ENCODE peak calls at places on chromosome 1, in seven cellular contexts. H is brain microvascular endothelial cell, D is Peyer's patch, V is left lung, J is nephron progenitor cell, E is tibial nerve, W is A673. S is an unnamed sample.

GRCh38 chr1:236623371-236624166 is 19.3 kb upstream of the HEATR1 start:
- DNase-seq in W (peak; percentile 77), D (no peak), H (peak; percentile 57), E (no peak), V (no peak), J (no peak), S (no peak)

GRCh38 chr1:184626076-184627011 is 128.3 kb downstream of the EDEM3 start:
- DNase-seq in E (no peak), H (no peak), W (no peak), D (no peak), J (no peak), V (no peak), S (no peak)

GRCh38 chr1:160354388-160354985 is 11.3 kb downstream of the NCSTN start:
- DNase-seq in J (peak; percentile 28), D (no peak), W (peak; percentile 60), V (no peak), E (no peak), H (peak; percentile 18), S (no peak)

GRCh38 chr1:16326833-16327404 is 25.4 kb downstream of the FBXO42 start:
- DNase-seq in J (no peak), D (no peak), V (no peak), H (no peak), W (no peak), E (no peak), S (no peak)

GRCh38 chr1:116130376-116130775 is 19.2 kb downstream of the MAB21L3 start:
- DNase-seq in V (no peak), J (no peak), D (no peak), W (no peak), E (no peak), H (no peak), S (no peak)

GRCh38 chr1:153790996-153791855 is 16.0 kb downstream of the SLC27A3 start:
- DNase-seq in H (peak; percentile 70), E (no peak), V (no peak), W (no peak), D (no peak), J (no peak), S (no peak)

GRCh38 chr1:31744165-31744888 is 19.8 kb downstream of the ADGRB2 start:
- DNase-seq in V (peak; percentile 39), J (no peak), H (no peak), E (no peak), D (peak; percentile 69), W (no peak), S (no peak)

GRCh38 chr1:94017155-94017829 is 103.7 kb downstream of the ABCA4 start:
- DNase-seq in D (no peak), E (no peak), W (no peak), H (no peak), V (no peak), J (no peak), S (peak; percentile 50)

GRCh38 chr1:155859234-155859829 is at the start of gene SYT11:
- DNase-seq in E (peak; percentile 94), H (peak; percentile 88), D (peak; percentile 93), V (peak; percentile 96), J (peak; percentile 93), W (peak; percentile 98), S (peak; percentile 83)
- TF ChIP-seq CTCF in E (no peak), H (no peak), D (no peak), V (no peak), J (no peak), W (no peak), S (no peak)

DNA sequence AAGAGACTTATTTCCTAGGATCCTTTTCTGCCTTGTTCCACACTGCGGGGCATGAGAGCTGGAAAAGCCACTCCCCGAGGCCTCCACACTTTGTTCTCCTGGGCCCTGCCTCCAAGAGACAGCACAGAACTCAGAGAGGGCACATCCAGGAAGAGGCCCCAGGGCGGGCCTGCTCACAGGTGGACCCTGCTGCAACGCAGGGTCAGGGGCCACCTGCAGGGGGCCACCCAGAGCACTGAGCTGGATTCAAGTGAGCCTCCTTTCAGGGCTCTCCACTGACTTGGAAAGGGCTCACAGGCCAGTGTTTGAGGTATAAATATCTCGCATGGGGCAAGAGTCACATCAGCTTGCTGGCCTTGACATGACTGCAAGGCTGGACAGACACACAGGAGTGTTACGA is 4.8 kb downstream of the RGS16 start:
- DNase-seq in W (no peak), D (no peak), H (no peak), J (peak; percentile 42), E (no peak), V (no peak), S (no peak)
- TF ChIP-seq CTCF in W (peak; percentile 49), D (no peak), H (peak; percentile 59), J (peak; percentile 52), E (no peak), V (peak; percentile 23), S (no peak)

GRCh38 chr1:183550915-183551314 is 39.3 kb downstream of the NCF2 start:
- DNase-seq in E (no peak), J (no peak), V (no peak), H (no peak), W (no peak), D (no peak), S (no peak)

GRCh38 chr1:183548136-183548535 is 42.1 kb downstream of the NCF2 start:
- DNase-seq in H (no peak), D (no peak), E (no peak), W (peak; percentile 70), V (no peak), J (peak; percentile 21), S (no peak)

GRCh38 chr1:183553769-183554168 is 36.5 kb downstream of the NCF2 start:
- DNase-seq in J (no peak), V (no peak), E (no peak), H (no peak), W (no peak), D (no peak), S (no peak)

GRCh38 chr1:183554577-183554976 is 35.7 kb downstream of the NCF2 start:
- DNase-seq in V (no peak), E (no peak), D (no peak), W (no peak), J (no peak), H (no peak), S (no peak)

GRCh38 chr1:183551924-183552323 is 38.3 kb downstream of the NCF2 start:
- DNase-seq in H (no peak), E (no peak), J (no peak), V (no peak), W (no peak), D (no peak), S (no peak)
- TF ChIP-seq CTCF in H (no peak), E (no peak), J (no peak), V (no peak), W (no peak), D (no peak), S (no peak)

GRCh38 chr1:39139723-39140360 is 64.7 kb upstream of the MACF1 start:
- DNase-seq in E (no peak), H (no peak), J (no peak), D (no peak), W (peak; percentile 78), V (no peak), S (no peak)

GRCh38 chr1:39134768-39135333 is 69.6 kb upstream of the MACF1 start:
- DNase-seq in J (no peak), V (no peak), H (no peak), W (no peak), D (no peak), E (no peak), S (no peak)

GRCh38 chr1:39133340-39133684 is 71.2 kb upstream of the MACF1 start:
- DNase-seq in W (no peak), H (no peak), J (no peak), V (no peak), D (no peak), E (no peak), S (no peak)

GRCh38 chr1:39132505-39133339 is 71.8 kb upstream of the MACF1 start:
- DNase-seq in J (peak; percentile 51), D (peak; percentile 59), H (peak; percentile 69), W (peak; percentile 93), V (peak; percentile 79), E (no peak), S (no peak)

DNA sequence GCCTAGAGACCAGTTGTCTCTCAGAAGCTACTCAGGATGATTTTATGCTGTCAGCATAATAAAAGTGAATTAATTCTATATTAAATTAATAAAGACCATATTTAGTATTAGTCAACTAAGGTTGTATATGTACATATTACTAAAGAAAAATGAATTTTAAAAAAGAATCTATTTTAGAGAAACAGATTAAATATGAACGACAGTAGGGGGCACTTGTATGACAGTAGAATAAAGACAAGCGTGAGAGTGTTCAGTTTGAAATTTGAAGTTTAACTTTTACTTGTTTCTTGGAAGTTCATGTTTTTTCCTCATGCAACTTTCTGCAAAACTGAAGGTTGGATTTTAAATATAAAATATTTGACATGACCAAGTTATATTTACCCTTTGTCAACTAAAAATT is 67.9 kb upstream of the MACF1 start:
- DNase-seq in J (no peak), V (no peak), W (no peak), E (no peak), D (no peak), H (no peak), S (no peak)
- TF ChIP-seq CTCF in J (no peak), V (no peak), W (peak; percentile 38), E (no peak), D (no peak), H (no peak), S (no peak)

GRCh38 chr1:26285366-26286063 is 5.6 kb downstream of the SH3BGRL3 start:
- DNase-seq in J (peak; percentile 64), H (no peak), E (no peak), V (no peak), W (peak; percentile 41), D (peak; percentile 57), S (no peak)
- TF ChIP-seq CTCF in J (peak; percentile 49), H (peak; percentile 66), E (no peak), V (peak; percentile 11), W (peak; percentile 58), D (peak; percentile 16), S (peak; percentile 12)

GRCh38 chr1:55483523-55483922 is 268.4 kb upstream of the USP24 start:
- DNase-seq in D (no peak), E (no peak), H (no peak), J (no peak), V (no peak), W (peak; percentile 11), S (no peak)
- TF ChIP-seq CTCF in D (no peak), E (no peak), H (no peak), J (no peak), V (no peak), W (peak; percentile 21), S (no peak)

GRCh38 chr1:196890668-196891067 is 2.8 kb downstream of the CFHR4 start:
- DNase-seq in V (no peak), D (no peak), H (no peak), J (no peak), W (no peak), E (no peak), S (no peak)
- TF ChIP-seq CTCF in V (no peak), D (no peak), H (no peak), J (no peak), W (no peak), E (no peak), S (no peak)

GRCh38 chr1:89519779-89520358 is 4.8 kb upstream of the LRRC8B start:
- DNase-seq in E (no peak), V (no peak), J (no peak), D (no peak), H (peak; percentile 31), W (peak; percentile 51), S (no peak)
- TF ChIP-seq CTCF in E (peak; percentile 36), V (peak; percentile 70), J (peak; percentile 45), D (peak; percentile 69), H (peak; percentile 79), W (peak; percentile 72), S (peak; percentile 73)

GRCh38 chr1:169515641-169516040 is 29.9 kb upstream of the SLC19A2 start:
- DNase-seq in D (no peak), V (no peak), W (peak; percentile 19), J (no peak), H (no peak), E (no peak), S (no peak)
- TF ChIP-seq CTCF in D (no peak), V (no peak), W (no peak), J (no peak), H (no peak), E (no peak), S (no peak)

S was measured in natural killer cell.